ENCODE peak calls at places on chromosomes 6 and 20, in six cellular contexts. W is right lobe of liver, L is testis, D is cardiac muscle cell, X is esophagus squamous epithelium, J is transverse colon. U is an unnamed sample.

GRCh38 chr6:156953478-156954146 is 176.4 kb downstream of the ARID1B start:
- DNase-seq in W (no peak), L (no peak), D (peak), X (no peak), J (no peak), U (no peak)

GRCh38 chr6:164290101-164290500 is 875.6 kb downstream of the QKI start:
- DNase-seq in W (no peak), L (no peak), D (no peak), X (no peak), J (no peak), U (no peak)

GRCh38 chr6:152950240-152950639 is 32.6 kb downstream of the FBXO5 start:
- DNase-seq in W (no peak), L (no peak), D (no peak), X (no peak), J (no peak), U (no peak)

GRCh38 chr20:45948742-45949541 is 14.5 kb downstream of the PCIF1 start:
- DNase-seq in W (no peak), L (no peak), D (no peak), X (no peak), J (no peak), U (no peak)

GRCh38 chr20:23125625-23126191 is 39.6 kb upstream of the CD93 start:
- DNase-seq in W (no peak), L (peak), D (no peak), X (no peak), J (peak), U (no peak)

GRCh38 chr6:105601541-105602174 is 198.8 kb upstream of the PREP start:
- DNase-seq in W (no peak), L (peak), D (no peak), X (no peak), J (peak), U (peak)

GRCh38 chr6:161417712-161418457 is 144.0 kb upstream of the AGPAT4 start:
- DNase-seq in W (no peak), L (peak), D (no peak), X (no peak), J (no peak), U (no peak)

GRCh38 chr6:7909323-7910276 is 988 bp downstream of the TXNDC5 start:
- DNase-seq in W (peak), L (no peak), D (peak), X (no peak), J (peak), U (no peak)

GRCh38 chr6:20415304-20416062 is 13.8 kb downstream of the E2F3 start:
- DNase-seq in W (no peak), L (no peak), D (no peak), X (no peak), J (no peak), U (no peak)

GRCh38 chr20:38355161-38356012 is 9.1 kb downstream of the LBP start:
- DNase-seq in W (peak), L (no peak), D (no peak), X (no peak), J (no peak), U (no peak)

GRCh38 chr6:107398005-107398404 is 61.4 kb downstream of the PDSS2 start:
- DNase-seq in W (no peak), L (no peak), D (no peak), X (no peak), J (no peak), U (no peak)

GRCh38 chr6:18147616-18148015 is 7.3 kb downstream of the TPMT start:
- DNase-seq in W (no peak), L (no peak), D (no peak), X (no peak), J (no peak), U (no peak)

GRCh38 chr20:38199506-38200390 is 34.7 kb upstream of the TGM2 start:
- DNase-seq in W (no peak), L (no peak), D (no peak), X (no peak), J (no peak), U (no peak)

GRCh38 chr6:170187669-170188566 is 103.0 kb downstream of the DLL1 start:
- DNase-seq in W (no peak), L (no peak), D (no peak), X (no peak), J (no peak), U (no peak)

GRCh38 chr20:37649635-37650244 is 44.1 kb upstream of the CTNNBL1 start:
- DNase-seq in W (no peak), L (no peak), D (no peak), X (no peak), J (no peak), U (no peak)

GRCh38 chr6:3383525-3383924 is 73.3 kb downstream of the SLC22A23 start:
- DNase-seq in W (no peak), L (no peak), D (peak), X (no peak), J (peak), U (no peak)

GRCh38 chr6:40695114-40695513 is 108.0 kb upstream of the LRFN2 start:
- DNase-seq in W (no peak), L (no peak), D (peak), X (no peak), J (no peak), U (no peak)

GRCh38 chr6:11419763-11420453 is 117.6 kb upstream of the TMEM170B start:
- DNase-seq in W (no peak), L (no peak), D (no peak), X (no peak), J (no peak), U (no peak)

GRCh38 chr6:105272783-105273182 is 93.0 kb upstream of the POPDC3 start:
- DNase-seq in W (no peak), L (peak), D (peak), X (no peak), J (no peak), U (no peak)

GRCh38 chr6:170450946-170451761 is 102.0 kb downstream of the PSMB1 start:
- DNase-seq in W (no peak), L (peak), D (no peak), X (no peak), J (no peak), U (no peak)

GRCh38 chr6:153852481-153852880 is 186.6 kb upstream of the OPRM1 start:
- DNase-seq in W (no peak), L (no peak), D (peak), X (no peak), J (no peak), U (no peak)

GRCh38 chr6:26198626-26199056 is 111.4 kb downstream of the HFE start:
- DNase-seq in W (no peak), L (no peak), D (no peak), X (no peak), J (no peak), U (no peak)

GRCh38 chr6:46684771-46685170 is 2.9 kb upstream of the TDRD6 start:
- DNase-seq in W (no peak), L (no peak), D (no peak), X (no peak), J (no peak), U (no peak)

DNA sequence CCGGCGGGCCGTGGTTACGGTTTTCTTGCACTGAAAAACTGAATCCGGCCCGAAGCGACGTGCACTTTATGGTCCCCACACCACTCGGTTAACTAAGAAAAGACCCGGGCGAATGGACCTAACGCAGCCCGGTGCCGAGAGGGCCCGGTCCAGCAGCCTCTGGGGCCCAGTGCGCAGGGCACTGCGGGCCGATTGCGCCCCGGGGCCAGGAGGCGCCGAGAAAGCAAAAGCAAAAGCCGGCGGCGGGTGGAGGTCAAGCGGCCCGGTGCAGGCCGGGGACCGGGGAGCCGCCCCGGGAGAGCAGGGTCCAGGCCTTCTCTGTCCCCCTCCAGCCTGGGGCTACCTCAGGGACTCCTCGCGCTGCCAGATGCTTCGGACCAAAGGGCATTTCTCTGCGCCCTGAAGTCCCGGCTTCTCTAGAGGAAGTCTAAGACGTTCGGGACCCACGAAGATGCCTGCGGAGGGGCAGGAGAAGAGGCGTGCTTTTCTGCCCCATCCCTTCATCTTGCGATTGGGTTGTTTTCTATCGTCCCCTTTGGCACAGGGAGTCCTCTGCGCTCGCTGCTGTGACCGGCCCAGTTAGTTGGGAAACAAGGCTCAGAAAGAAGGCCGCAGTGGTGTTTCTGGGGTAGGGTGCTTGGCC is 4.4 kb downstream of the FOXF2 start:
- DNase-seq in W (no peak), L (no peak), D (no peak), X (no peak), J (no peak), U (no peak)
- H3K4me3 ChIP-seq in W (peak), L (no peak), D (peak), X (peak), J (peak), U (peak)

GRCh38 chr20:47629907-47630306 is 128.2 kb downstream of the NCOA3 start:
- DNase-seq in W (no peak), L (no peak), D (no peak), X (no peak), J (no peak), U (no peak)
- H3K27ac ChIP-seq in W (no peak), L (no peak), D (no peak), X (no peak), J (no peak), U (no peak)

DNA sequence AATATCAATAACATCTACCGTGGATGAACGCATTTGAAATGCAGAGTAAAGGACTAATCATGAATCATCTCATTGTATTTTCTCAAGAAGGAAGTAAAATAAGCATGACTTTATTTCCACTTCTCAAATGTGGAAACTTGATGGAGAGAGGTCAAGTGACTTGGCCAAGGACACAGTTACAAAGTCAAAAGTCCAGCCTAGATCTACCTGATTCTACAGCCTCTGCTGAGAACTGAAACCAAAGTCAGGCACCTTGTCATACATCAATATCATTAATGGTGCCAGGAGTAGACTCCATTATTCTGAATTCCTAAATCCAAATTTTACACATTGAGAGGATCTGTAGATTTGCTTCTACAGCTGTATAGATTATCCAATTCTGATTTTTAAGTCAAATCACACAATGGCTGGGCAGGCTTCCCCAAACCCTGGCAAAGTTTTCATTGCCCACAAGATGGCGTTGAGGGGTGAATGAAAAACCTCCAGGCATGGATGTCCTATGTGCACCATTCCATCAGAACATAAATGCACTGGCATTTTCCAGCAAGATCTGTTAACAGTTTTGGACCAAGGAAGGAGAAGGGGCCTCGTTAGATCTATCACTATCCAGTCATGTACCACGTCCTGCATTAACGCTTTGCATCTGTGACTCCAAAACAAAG is 423.0 kb downstream of the MAFB start:
- DNase-seq in W (no peak), L (no peak), D (peak), X (no peak), J (peak), U (no peak)
- TF ChIP-seq CTCF in W (peak), L (peak), D (peak), X (no peak), J (peak), U (peak)

GRCh38 chr20:49821850-49822249 is 9.2 kb downstream of the SLC9A8 start:
- DNase-seq in W (no peak), L (no peak), D (no peak), X (no peak), J (no peak), U (peak)

GRCh38 chr20:49821381-49821780 is 8.8 kb downstream of the SLC9A8 start:
- DNase-seq in W (no peak), L (no peak), D (no peak), X (no peak), J (no peak), U (no peak)

GRCh38 chr20:49823152-49823847 is 10.7 kb downstream of the SLC9A8 start:
- DNase-seq in W (no peak), L (no peak), D (no peak), X (no peak), J (no peak), U (no peak)

GRCh38 chr20:49825521-49826033 is 12.9 kb downstream of the SLC9A8 start:
- DNase-seq in W (peak), L (no peak), D (no peak), X (no peak), J (no peak), U (no peak)

DNA sequence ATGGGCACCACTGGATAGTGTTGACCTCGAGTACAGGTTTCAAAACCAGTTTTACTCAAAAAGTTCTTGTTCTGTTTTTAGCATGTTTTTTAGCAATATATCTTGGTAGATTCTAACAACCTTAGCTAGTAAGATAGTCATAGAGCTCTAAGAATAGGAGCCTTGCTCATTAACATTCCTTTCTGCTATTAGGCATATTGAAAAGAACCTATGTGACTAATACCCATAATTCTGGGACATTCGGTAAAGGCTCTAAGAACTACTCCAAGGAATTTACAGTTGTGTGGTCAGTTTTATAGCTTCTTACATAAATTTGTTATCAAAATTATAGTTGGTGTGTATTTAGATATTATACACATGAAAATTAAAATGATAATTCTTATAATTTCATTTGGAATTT is 11.6 kb downstream of the SLC9A8 start:
- DNase-seq in W (no peak), L (no peak), D (no peak), X (no peak), J (no peak), U (no peak)
- H3K4me3 ChIP-seq in W (no peak), L (no peak), D (no peak), X (no peak), J (no peak), U (no peak)

DNA sequence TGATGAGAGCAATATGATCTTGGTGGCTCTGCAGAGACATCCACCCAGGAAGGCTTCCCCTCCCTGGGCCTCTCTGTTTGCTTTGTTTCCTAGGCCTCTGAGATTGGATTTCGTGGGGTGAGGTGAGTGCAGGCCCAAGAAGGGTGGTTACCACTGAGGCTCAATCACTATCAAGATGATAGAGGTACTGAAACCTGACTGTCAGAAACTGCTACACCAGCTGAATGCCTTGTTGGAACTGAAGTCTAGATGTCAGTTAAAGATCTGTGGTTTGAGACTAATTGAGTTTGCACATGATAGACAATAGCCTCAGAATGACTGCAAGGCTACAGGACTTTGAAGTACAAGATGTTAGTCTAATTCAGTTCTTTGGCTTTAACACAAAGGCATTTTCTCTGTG is 15.2 kb downstream of the VNN1 start:
- DNase-seq in W (no peak), L (no peak), D (no peak), X (no peak), J (no peak), U (no peak)
- H3K27ac ChIP-seq in W (no peak), L (no peak), D (no peak), X (no peak), J (no peak), U (no peak)

DNA sequence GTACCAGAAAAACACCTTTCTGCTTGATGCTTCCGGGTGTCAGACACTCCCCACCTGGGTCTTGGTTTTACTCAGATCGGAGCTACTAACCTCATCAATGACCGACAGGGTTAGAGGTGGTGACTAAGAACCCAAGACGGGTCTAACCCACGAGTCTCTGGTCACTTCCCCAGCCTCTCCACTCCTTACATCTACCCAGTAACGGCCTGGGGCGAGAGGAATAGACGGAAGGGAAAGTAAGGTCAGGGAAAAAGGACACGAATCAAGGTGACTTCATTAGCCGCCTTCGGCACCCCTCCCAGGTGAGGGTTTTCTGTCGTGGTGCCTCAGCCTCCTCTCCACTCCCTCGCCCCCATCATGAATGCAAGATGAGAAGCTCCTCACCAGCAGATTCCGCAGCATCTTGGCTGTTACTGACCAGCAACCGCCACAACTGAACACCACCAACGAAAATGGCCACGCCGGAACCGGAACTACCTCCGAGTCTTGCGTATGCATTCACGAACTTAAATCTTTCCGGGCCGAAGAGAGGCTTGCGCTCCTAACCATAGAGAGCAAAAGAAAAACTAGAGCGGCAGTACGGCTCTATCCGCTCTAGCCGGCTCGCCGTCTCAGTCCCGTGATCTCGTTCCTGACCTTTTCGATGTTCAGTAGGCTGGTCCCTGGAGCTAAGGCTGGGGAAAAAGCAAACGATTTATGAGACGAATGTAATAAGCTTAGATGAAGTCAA is at the start of gene COX7A2:
- DNase-seq in W (peak), L (peak), D (peak), X (peak), J (peak), U (peak)
- TF ChIP-seq CTCF in W (no peak), L (no peak), D (no peak), X (no peak), J (no peak), U (no peak)

GRCh38 chr6:125795301-125795700 is 4.5 kb downstream of the NCOA7 start:
- DNase-seq in W (no peak), L (no peak), D (no peak), X (no peak), J (no peak), U (no peak)

GRCh38 chr6:125794342-125795137 is 3.8 kb downstream of the NCOA7 start:
- DNase-seq in W (no peak), L (no peak), D (no peak), X (no peak), J (no peak), U (no peak)

GRCh38 chr6:125792680-125793079 is 1.9 kb downstream of the NCOA7 start:
- DNase-seq in W (no peak), L (no peak), D (no peak), X (no peak), J (no peak), U (no peak)

GRCh38 chr6:125793280-125793679 is 2.5 kb downstream of the NCOA7 start:
- DNase-seq in W (no peak), L (no peak), D (no peak), X (no peak), J (no peak), U (no peak)

DNA sequence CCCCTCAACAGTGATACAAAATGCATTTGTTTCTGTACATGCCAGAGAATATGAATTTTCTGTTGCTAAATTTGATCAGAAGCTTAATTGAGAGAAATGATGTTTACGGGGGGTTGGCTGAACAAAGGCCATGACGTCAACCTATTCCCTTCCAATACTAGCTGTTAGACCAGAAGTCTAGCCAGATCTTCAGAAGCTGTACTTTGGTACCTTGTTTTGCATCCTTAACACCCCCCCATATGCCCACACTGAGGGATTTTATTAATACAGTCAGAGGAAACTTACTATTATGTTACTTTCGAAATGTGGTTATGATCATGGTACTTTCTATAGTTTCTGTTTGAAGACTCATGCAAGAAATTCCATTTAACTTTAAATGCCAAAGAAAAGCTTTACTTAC is 3.1 kb downstream of the NCOA7 start:
- DNase-seq in W (no peak), L (no peak), D (no peak), X (no peak), J (no peak), U (no peak)
- H3K4me3 ChIP-seq in W (no peak), L (no peak), D (no peak), X (no peak), J (no peak), U (no peak)

U was measured in thoracic aorta.